ENCODE peak calls at places on chromosomes 4 and X, in six cellular contexts. One of them, this sample, is unnamed.

GRCh38 chrX:131308980-131309379 is 19.9 kb upstream of the IGSF1 start:
- DNase-seq in K562: no peak
- DNase-seq in IMR-90: no peak
- DNase-seq in dorsolateral prefrontal cortex: no peak
- DNase-seq in transverse colon: no peak
- DNase-seq in anterior cingulate cortex: no peak
- DNase-seq in this sample: no peak

GRCh38 chrX:136190038-136190437 is 42.7 kb downstream of the FHL1 start:
- DNase-seq in K562: no peak
- DNase-seq in transverse colon: no peak
- DNase-seq in IMR-90: no peak
- DNase-seq in dorsolateral prefrontal cortex: no peak
- DNase-seq in anterior cingulate cortex: no peak
- DNase-seq in this sample: no peak

GRCh38 chrX:47169726-47170515 is 23.7 kb upstream of the UBA1 start:
- DNase-seq in dorsolateral prefrontal cortex: no peak
- DNase-seq in anterior cingulate cortex: no peak
- DNase-seq in K562: peak; percentile 2
- DNase-seq in IMR-90: peak; percentile 54
- DNase-seq in transverse colon: no peak
- DNase-seq in this sample: peak; percentile 70

GRCh38 chrX:10111364-10112148 is 45.2 kb upstream of the CLCN4 start:
- DNase-seq in dorsolateral prefrontal cortex: no peak
- DNase-seq in transverse colon: peak; percentile 56
- DNase-seq in IMR-90: peak; percentile 14
- DNase-seq in anterior cingulate cortex: no peak
- DNase-seq in K562: no peak
- DNase-seq in this sample: peak; percentile 64

GRCh38 chr4:97123573-97123972 is 1019.7 kb downstream of the STPG2 start:
- DNase-seq in dorsolateral prefrontal cortex: no peak
- DNase-seq in IMR-90: no peak
- DNase-seq in anterior cingulate cortex: no peak
- DNase-seq in transverse colon: no peak
- DNase-seq in K562: no peak
- DNase-seq in this sample: no peak

GRCh38 chr4:74189331-74190043 is 31.6 kb downstream of the MTHFD2L start:
- DNase-seq in K562: peak; percentile 33
- DNase-seq in anterior cingulate cortex: no peak
- DNase-seq in dorsolateral prefrontal cortex: no peak
- DNase-seq in transverse colon: no peak
- DNase-seq in IMR-90: peak; percentile 55
- DNase-seq in this sample: peak; percentile 47

GRCh38 chr4:17766826-17767458 is 14.5 kb downstream of the FAM184B start:
- DNase-seq in IMR-90: no peak
- DNase-seq in dorsolateral prefrontal cortex: no peak
- DNase-seq in anterior cingulate cortex: no peak
- DNase-seq in K562: no peak
- DNase-seq in transverse colon: no peak
- DNase-seq in this sample: no peak

GRCh38 chr4:40555176-40555900 is 74.3 kb downstream of the RBM47 start:
- DNase-seq in IMR-90: no peak
- DNase-seq in K562: no peak
- DNase-seq in anterior cingulate cortex: no peak
- DNase-seq in dorsolateral prefrontal cortex: no peak
- DNase-seq in transverse colon: no peak
- DNase-seq in this sample: no peak

GRCh38 chrX:48573690-48574269 is 504 bp upstream of the RBM3 start:
- DNase-seq in K562: peak; percentile 58
- DNase-seq in dorsolateral prefrontal cortex: no peak
- DNase-seq in IMR-90: no peak
- DNase-seq in transverse colon: peak; percentile 29
- DNase-seq in anterior cingulate cortex: no peak
- DNase-seq in this sample: no peak

GRCh38 chr4:48212165-48212564 is 57.5 kb downstream of the TEC start:
- DNase-seq in anterior cingulate cortex: no peak
- DNase-seq in IMR-90: no peak
- DNase-seq in transverse colon: no peak
- DNase-seq in K562: peak; percentile 32
- DNase-seq in dorsolateral prefrontal cortex: no peak
- DNase-seq in this sample: no peak

GRCh38 chr4:21763865-21764264 is 184.7 kb downstream of the KCNIP4 start:
- DNase-seq in K562: no peak
- DNase-seq in IMR-90: no peak
- DNase-seq in transverse colon: no peak
- DNase-seq in dorsolateral prefrontal cortex: no peak
- DNase-seq in anterior cingulate cortex: no peak
- DNase-seq in this sample: no peak

GRCh38 chr4:152522754-152523153 is 13.1 kb downstream of the FBXW7 start:
- DNase-seq in transverse colon: no peak
- DNase-seq in anterior cingulate cortex: no peak
- DNase-seq in IMR-90: no peak
- DNase-seq in dorsolateral prefrontal cortex: no peak
- DNase-seq in K562: no peak
- DNase-seq in this sample: no peak

GRCh38 chr4:87270144-87270543 is 49.7 kb upstream of the KLHL8 start:
- DNase-seq in dorsolateral prefrontal cortex: no peak
- DNase-seq in IMR-90: peak; percentile 52
- DNase-seq in K562: peak; percentile 16
- DNase-seq in transverse colon: no peak
- DNase-seq in anterior cingulate cortex: no peak
- DNase-seq in this sample: peak; percentile 66

GRCh38 chr4:107094332-107094731 is 58.2 kb upstream of the DKK2 start:
- DNase-seq in K562: no peak
- DNase-seq in IMR-90: peak; percentile 20
- DNase-seq in anterior cingulate cortex: no peak
- DNase-seq in dorsolateral prefrontal cortex: no peak
- DNase-seq in transverse colon: no peak
- DNase-seq in this sample: peak; percentile 76

GRCh38 chr4:187235456-187236170 is 512.0 kb upstream of the FAT1 start:
- DNase-seq in anterior cingulate cortex: peak; percentile 4
- DNase-seq in K562: no peak
- DNase-seq in dorsolateral prefrontal cortex: peak; percentile 49
- DNase-seq in IMR-90: no peak
- DNase-seq in transverse colon: no peak
- DNase-seq in this sample: no peak

GRCh38 chrX:10288400-10288799 is 131.6 kb downstream of the CLCN4 start:
- DNase-seq in IMR-90: peak; percentile 13
- DNase-seq in transverse colon: no peak
- DNase-seq in anterior cingulate cortex: no peak
- DNase-seq in dorsolateral prefrontal cortex: no peak
- DNase-seq in K562: no peak
- DNase-seq in this sample: peak; percentile 36

GRCh38 chr4:148574502-148574901 is 132.3 kb upstream of the NR3C2 start:
- DNase-seq in IMR-90: peak; percentile 72
- DNase-seq in anterior cingulate cortex: no peak
- DNase-seq in transverse colon: no peak
- DNase-seq in dorsolateral prefrontal cortex: no peak
- DNase-seq in K562: no peak
- DNase-seq in this sample: peak; percentile 46

This sample was measured in iris pigment epithelial cell.